ENCODE peak calls at places on chromosomes 5 and 9, in four cellular contexts. One of them, this sample, is unnamed.

GRCh38 chr5:133319905-133320520 is 268.2 kb downstream of the HSPA4 start:
- DNase-seq in adipocyte: no peak
- DNase-seq in activated CD8-positive, alpha-beta memory T cell treated with anti-CD3 and anti-CD28 coated beads for 1 hour: no peak
- DNase-seq in astrocyte of the hippocampus: no peak
- DNase-seq in this sample: no peak

GRCh38 chr5:98179791-98180755 is 593.4 kb upstream of the RGMB start:
- DNase-seq in astrocyte of the hippocampus: no peak
- DNase-seq in adipocyte: no peak
- DNase-seq in activated CD8-positive, alpha-beta memory T cell treated with anti-CD3 and anti-CD28 coated beads for 1 hour: no peak
- DNase-seq in this sample: peak

GRCh38 chr9:27162045-27162444 is 53.0 kb downstream of the TEK start:
- DNase-seq in adipocyte: peak
- DNase-seq in activated CD8-positive, alpha-beta memory T cell treated with anti-CD3 and anti-CD28 coated beads for 1 hour: no peak
- DNase-seq in astrocyte of the hippocampus: peak
- DNase-seq in this sample: peak

GRCh38 chr9:119559986-119560385 is 190.8 kb upstream of the BRINP1 start:
- DNase-seq in activated CD8-positive, alpha-beta memory T cell treated with anti-CD3 and anti-CD28 coated beads for 1 hour: no peak
- DNase-seq in adipocyte: no peak
- DNase-seq in astrocyte of the hippocampus: no peak
- DNase-seq in this sample: no peak

GRCh38 chr5:116068028-116068632 is 16.7 kb upstream of the COMMD10 start:
- DNase-seq in adipocyte: peak
- DNase-seq in astrocyte of the hippocampus: peak
- DNase-seq in activated CD8-positive, alpha-beta memory T cell treated with anti-CD3 and anti-CD28 coated beads for 1 hour: no peak
- DNase-seq in this sample: peak

GRCh38 chr5:55427157-55427556 is 107.6 kb downstream of the PLPP1 start:
- DNase-seq in astrocyte of the hippocampus: peak
- DNase-seq in adipocyte: peak
- DNase-seq in activated CD8-positive, alpha-beta memory T cell treated with anti-CD3 and anti-CD28 coated beads for 1 hour: no peak
- DNase-seq in this sample: peak

GRCh38 chr5:74093501-74093993 is 467.6 kb downstream of the ARHGEF28 start:
- DNase-seq in activated CD8-positive, alpha-beta memory T cell treated with anti-CD3 and anti-CD28 coated beads for 1 hour: no peak
- DNase-seq in adipocyte: no peak
- DNase-seq in astrocyte of the hippocampus: no peak
- DNase-seq in this sample: no peak

GRCh38 chr9:135491764-135492163 is 8.7 kb upstream of the MRPS2 start:
- DNase-seq in adipocyte: no peak
- DNase-seq in activated CD8-positive, alpha-beta memory T cell treated with anti-CD3 and anti-CD28 coated beads for 1 hour: no peak
- DNase-seq in astrocyte of the hippocampus: no peak
- DNase-seq in this sample: no peak

GRCh38 chr9:98832768-98833089 is 25.3 kb downstream of the GALNT12 start:
- DNase-seq in astrocyte of the hippocampus: no peak
- DNase-seq in activated CD8-positive, alpha-beta memory T cell treated with anti-CD3 and anti-CD28 coated beads for 1 hour: no peak
- DNase-seq in adipocyte: no peak
- DNase-seq in this sample: no peak

GRCh38 chr5:133341915-133342710 is 270.2 kb downstream of the FSTL4 start:
- DNase-seq in astrocyte of the hippocampus: no peak
- DNase-seq in activated CD8-positive, alpha-beta memory T cell treated with anti-CD3 and anti-CD28 coated beads for 1 hour: no peak
- DNase-seq in adipocyte: no peak
- DNase-seq in this sample: no peak

GRCh38 chr9:113668057-113668456 is 204.5 kb downstream of the RGS3 start:
- DNase-seq in adipocyte: peak
- DNase-seq in activated CD8-positive, alpha-beta memory T cell treated with anti-CD3 and anti-CD28 coated beads for 1 hour: no peak
- DNase-seq in astrocyte of the hippocampus: no peak
- DNase-seq in this sample: peak

GRCh38 chr5:180832638-180833068 is 28.4 kb downstream of the ZFP62 start:
- DNase-seq in astrocyte of the hippocampus: no peak
- DNase-seq in activated CD8-positive, alpha-beta memory T cell treated with anti-CD3 and anti-CD28 coated beads for 1 hour: no peak
- DNase-seq in adipocyte: no peak
- DNase-seq in this sample: no peak

GRCh38 chr9:107138261-107138992 is 144.7 kb upstream of the RAD23B start:
- DNase-seq in astrocyte of the hippocampus: peak
- DNase-seq in adipocyte: no peak
- DNase-seq in activated CD8-positive, alpha-beta memory T cell treated with anti-CD3 and anti-CD28 coated beads for 1 hour: no peak
- DNase-seq in this sample: no peak

This sample was measured in GM03348.